ENCODE peak calls at places on chromosomes 1 and 21, in four cellular contexts. G is Peyer's patch, D is heart left ventricle, Z is AG04450. E is an unnamed sample.

GRCh38 chr21:41703857-41704501 is 62.9 kb downstream of the RIPK4 start:
- DNase-seq in G (peak; percentile 78), D (no peak), Z (no peak), E (no peak)

GRCh38 chr1:36880155-36881070 is 153.9 kb downstream of the GRIK3 start:
- DNase-seq in G (no peak), D (no peak), Z (no peak), E (no peak)

GRCh38 chr1:10721381-10722321 is 74.8 kb downstream of the CASZ1 start:
- DNase-seq in G (no peak), D (no peak), Z (no peak), E (no peak)

GRCh38 chr1:93447481-93448291 is at the start of gene FNBP1L:
- DNase-seq in G (peak; percentile 86), D (peak; percentile 83), Z (no peak), E (peak; percentile 68)

GRCh38 chr1:183543619-183544204 is 46.5 kb downstream of the NCF2 start:
- DNase-seq in G (no peak), D (no peak), Z (peak; percentile 26), E (peak; percentile 70)

GRCh38 chr1:48946070-48946469 is 169.4 kb upstream of the BEND5 start:
- DNase-seq in G (no peak), D (no peak), Z (no peak), E (no peak)

GRCh38 chr1:232316864-232317263 is 313.1 kb downstream of the SIPA1L2 start:
- DNase-seq in G (no peak), D (no peak), Z (no peak), E (no peak)

GRCh38 chr1:161506336-161507223 is 1.3 kb downstream of the FCGR2A start:
- DNase-seq in G (no peak), D (no peak), Z (no peak), E (no peak)

GRCh38 chr1:198157847-198158765 is 1.3 kb downstream of the NEK7 start:
- DNase-seq in G (peak; percentile 41), D (no peak), Z (no peak), E (no peak)

GRCh38 chr1:29515188-29515955 is 279.1 kb downstream of the PTPRU start:
- DNase-seq in G (no peak), D (no peak), Z (no peak), E (no peak)

GRCh38 chr21:20306836-20307235 is 691.4 kb upstream of the NCAM2 start:
- DNase-seq in G (no peak), D (no peak), Z (no peak), E (no peak)

GRCh38 chr1:22089134-22089571 is 36.6 kb downstream of the CDC42 start:
- DNase-seq in G (no peak), D (no peak), Z (no peak), E (no peak)

GRCh38 chr1:63892632-63893395 is 119.0 kb downstream of the ROR1 start:
- DNase-seq in G (no peak), D (no peak), Z (no peak), E (peak; percentile 83)

GRCh38 chr21:44596068-44596725 is 3.9 kb upstream of the KRTAP10-6 start:
- DNase-seq in G (no peak), D (no peak), Z (no peak), E (no peak)

GRCh38 chr1:245566952-245567351 is 412.2 kb downstream of the KIF26B start:
- DNase-seq in G (no peak), D (no peak), Z (no peak), E (no peak)

GRCh38 chr1:228827026-228827425 is 91.7 kb downstream of the RHOU start:
- DNase-seq in G (no peak), D (no peak), Z (no peak), E (no peak)

GRCh38 chr1:54591127-54591756 is 32.1 kb downstream of the FAM151A start:
- DNase-seq in G (no peak), D (no peak), Z (no peak), E (peak; percentile 28)

GRCh38 chr1:1202831-1203560 is 3.4 kb downstream of the TNFRSF18 start:
- DNase-seq in G (no peak), D (peak; percentile 10), Z (no peak), E (no peak)

GRCh38 chr1:20739225-20739624 is 6.7 kb upstream of the SH2D5 start:
- DNase-seq in G (no peak), D (no peak), Z (peak; percentile 56), E (peak; percentile 19)

GRCh38 chr1:221667504-221667903 is 74.4 kb downstream of the DUSP10 start:
- DNase-seq in G (no peak), D (no peak), Z (no peak), E (peak; percentile 52)

GRCh38 chr1:30323352-30323751 is 400.0 kb downstream of the MATN1 start:
- DNase-seq in G (no peak), D (no peak), Z (no peak), E (no peak)

GRCh38 chr21:45540601-45540970 is 1.7 kb downstream of the SLC19A1 start:
- DNase-seq in G (peak; percentile 45), D (no peak), Z (no peak), E (no peak)

GRCh38 chr1:45802343-45803298 is 791 bp upstream of the MAST2 start:
- DNase-seq in G (peak; percentile 61), D (peak; percentile 63), Z (peak; percentile 95), E (peak; percentile 97)

GRCh38 chr1:156063997-156064285 is 3.0 kb downstream of the RAB25 start:
- DNase-seq in G (no peak), D (no peak), Z (no peak), E (peak; percentile 39)

GRCh38 chr1:41422306-41422705 is 61.1 kb downstream of the FOXO6 start:
- DNase-seq in G (no peak), D (no peak), Z (no peak), E (no peak)

GRCh38 chr1:41424581-41425118 is 59.8 kb downstream of the EDN2 start:
- DNase-seq in G (no peak), D (no peak), Z (no peak), E (no peak)

GRCh38 chr1:41425369-41425768 is 59.1 kb downstream of the EDN2 start:
- DNase-seq in G (no peak), D (no peak), Z (no peak), E (no peak)

GRCh38 chr1:41426201-41426890 is 58.1 kb downstream of the EDN2 start:
- DNase-seq in G (no peak), D (no peak), Z (no peak), E (no peak)

DNA sequence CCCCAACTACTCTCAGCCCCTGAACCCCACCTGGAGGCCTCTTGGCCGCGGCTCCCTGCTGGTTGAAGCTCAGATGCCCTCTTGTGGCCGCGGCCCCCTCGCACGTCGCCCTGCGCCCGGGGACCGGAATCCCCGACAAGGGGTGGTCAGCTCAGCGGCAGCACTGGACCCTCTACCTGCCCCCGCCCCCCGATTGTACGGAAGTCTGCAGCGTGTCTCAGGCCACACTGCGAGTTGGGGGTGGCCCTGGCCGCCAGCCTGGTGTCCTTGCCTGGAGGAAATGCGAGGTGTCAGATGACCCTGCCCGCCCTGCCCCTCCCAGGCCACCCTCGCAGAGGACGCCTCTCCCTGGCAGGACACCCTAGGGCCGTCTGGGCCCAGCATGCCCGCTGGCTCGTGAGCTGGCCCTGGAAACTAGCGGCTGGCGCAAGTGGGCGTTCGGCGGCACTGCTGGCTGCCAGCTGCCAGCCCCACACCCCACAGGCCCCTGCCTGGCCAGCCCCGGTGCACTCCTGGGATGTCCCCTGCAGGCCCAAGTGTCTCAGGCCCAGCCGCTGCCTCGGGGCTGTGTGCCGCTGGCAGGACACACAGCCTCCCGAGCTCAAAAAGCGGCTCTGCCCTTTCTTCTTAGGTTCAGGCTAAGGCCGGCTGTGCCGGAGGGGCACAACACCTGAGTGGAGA is 60.8 kb downstream of the EDN2 start:
- DNase-seq in G (peak; percentile 50), D (peak; percentile 57), Z (no peak), E (no peak)
- TF ChIP-seq CTCF in G (no peak), D (peak; percentile 30), Z (peak; percentile 14), E (peak; percentile 10)

GRCh38 chr1:113109908-113110554 is 37.0 kb downstream of the LRIG2 start:
- DNase-seq in G (no peak), D (peak; percentile 17), Z (peak; percentile 78), E (peak; percentile 93)
- TF ChIP-seq CTCF in G (no peak), D (peak; percentile 37), Z (peak; percentile 52), E (peak; percentile 47)

GRCh38 chr1:25066253-25066652 is 136.2 kb upstream of the RUNX3 start:
- DNase-seq in G (no peak), D (no peak), Z (no peak), E (peak; percentile 18)
- TF ChIP-seq CTCF in G (no peak), D (no peak), Z (no peak), E (no peak)

GRCh38 chr1:33723251-33723650 is 140.6 kb upstream of the HMGB4 start:
- DNase-seq in G (no peak), D (no peak), Z (no peak), E (no peak)

GRCh38 chr1:33726274-33726804 is 137.5 kb upstream of the HMGB4 start:
- DNase-seq in G (no peak), D (no peak), Z (no peak), E (no peak)

GRCh38 chr1:33725037-33725436 is 138.8 kb upstream of the HMGB4 start:
- DNase-seq in G (no peak), D (no peak), Z (no peak), E (no peak)

GRCh38 chr1:33721416-33721815 is 142.5 kb upstream of the HMGB4 start:
- DNase-seq in G (no peak), D (no peak), Z (no peak), E (no peak)

GRCh38 chr1:33724348-33724747 is 139.5 kb upstream of the HMGB4 start:
- DNase-seq in G (no peak), D (no peak), Z (no peak), E (no peak)
- TF ChIP-seq CTCF in G (no peak), D (no peak), Z (no peak), E (no peak)

GRCh38 chr1:84884671-84885389 is 8.2 kb downstream of the LPAR3 start:
- DNase-seq in G (no peak), D (no peak), Z (no peak), E (no peak)
- TF ChIP-seq CTCF in G (no peak), D (no peak), Z (peak; percentile 29), E (no peak)

DNA sequence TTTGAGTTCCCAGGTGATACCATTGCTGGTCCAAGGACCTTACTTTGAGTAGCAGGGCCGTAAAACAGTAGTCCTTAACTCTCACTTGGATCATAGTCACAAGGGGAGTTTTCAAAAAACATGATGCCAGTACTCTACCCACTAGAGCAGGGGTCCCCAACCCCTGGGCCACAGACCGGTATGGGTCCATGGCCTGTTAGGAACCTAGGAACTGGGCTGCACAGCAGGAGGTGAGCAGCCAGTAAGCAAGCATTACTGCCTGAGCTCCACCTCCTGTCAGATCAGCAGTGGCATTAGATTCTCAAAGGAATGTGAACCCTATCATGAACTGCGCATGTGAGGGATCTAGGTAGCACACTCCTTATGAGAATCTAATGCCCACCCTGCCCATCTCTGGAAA is 39.7 kb upstream of the KCNQ4 start:
- DNase-seq in G (no peak), D (no peak), Z (no peak), E (no peak)
- TF ChIP-seq CTCF in G (no peak), D (no peak), Z (no peak), E (no peak)